ENCODE peak calls at places on chromosome 14, in four cellular contexts. One of them, this sample, is unnamed.

GRCh38 chr14:37600880-37601741 is 5.7 kb downstream of the TTC6 start:
- DNase-seq in WTC11: no peak
- DNase-seq in GM12878: no peak
- DNase-seq in K562: no peak
- DNase-seq in this sample: no peak

GRCh38 chr14:53539489-53540126 is 386.5 kb upstream of the DDHD1 start:
- DNase-seq in WTC11: peak; percentile 90
- DNase-seq in GM12878: peak; percentile 41
- DNase-seq in K562: peak; percentile 12
- DNase-seq in this sample: peak; percentile 39

GRCh38 chr14:75711134-75711795 is 50.2 kb downstream of the TTLL5 start:
- DNase-seq in WTC11: peak; percentile 36
- DNase-seq in GM12878: no peak
- DNase-seq in K562: peak; percentile 46
- DNase-seq in this sample: peak; percentile 34

GRCh38 chr14:89495718-89496117 is 78.7 kb upstream of the FOXN3 start:
- DNase-seq in WTC11: no peak
- DNase-seq in GM12878: no peak
- DNase-seq in K562: no peak
- DNase-seq in this sample: no peak

GRCh38 chr14:96126339-96126770 is 78.3 kb upstream of the BDKRB2 start:
- DNase-seq in WTC11: no peak
- DNase-seq in GM12878: peak; percentile 16
- DNase-seq in K562: no peak
- DNase-seq in this sample: no peak

GRCh38 chr14:23142826-23143225 is 23.8 kb upstream of the CEBPE start:
- DNase-seq in WTC11: no peak
- DNase-seq in GM12878: no peak
- DNase-seq in K562: no peak
- DNase-seq in this sample: no peak

GRCh38 chr14:78450945-78451344 is 280.8 kb downstream of the NRXN3 start:
- DNase-seq in WTC11: no peak
- DNase-seq in GM12878: no peak
- DNase-seq in K562: no peak
- DNase-seq in this sample: no peak

GRCh38 chr14:95490127-95490526 is 26.3 kb downstream of the SYNE3 start:
- DNase-seq in WTC11: no peak
- DNase-seq in GM12878: no peak
- DNase-seq in K562: no peak
- DNase-seq in this sample: no peak

GRCh38 chr14:95489163-95489887 is 27.1 kb downstream of the SYNE3 start:
- DNase-seq in WTC11: no peak
- DNase-seq in GM12878: no peak
- DNase-seq in K562: no peak
- DNase-seq in this sample: no peak

GRCh38 chr14:99752486-99753121 is 40.6 kb upstream of the EML1 start:
- DNase-seq in WTC11: no peak
- DNase-seq in GM12878: no peak
- DNase-seq in K562: no peak
- DNase-seq in this sample: no peak

GRCh38 chr14:68807148-68807600 is 14.3 kb upstream of the ZFP36L1 start:
- DNase-seq in WTC11: no peak
- DNase-seq in GM12878: no peak
- DNase-seq in K562: peak; percentile 56
- DNase-seq in this sample: peak; percentile 71

GRCh38 chr14:46325157-46325556 is 326.4 kb downstream of the RPL10L start:
- DNase-seq in WTC11: no peak
- DNase-seq in GM12878: no peak
- DNase-seq in K562: no peak
- DNase-seq in this sample: no peak

GRCh38 chr14:88798161-88798560 is 5.4 kb upstream of the EML5 start:
- DNase-seq in WTC11: no peak
- DNase-seq in GM12878: no peak
- DNase-seq in K562: no peak
- DNase-seq in this sample: no peak

GRCh38 chr14:88613552-88614010 is 50.7 kb downstream of the ZC3H14 start:
- DNase-seq in WTC11: no peak
- DNase-seq in GM12878: no peak
- DNase-seq in K562: no peak
- DNase-seq in this sample: no peak

GRCh38 chr14:71583246-71583645 is 349.0 kb upstream of the RGS6 start:
- DNase-seq in WTC11: no peak
- DNase-seq in GM12878: no peak
- DNase-seq in K562: no peak
- DNase-seq in this sample: no peak

GRCh38 chr14:89454971-89455370 is 37.9 kb upstream of the FOXN3 start:
- DNase-seq in WTC11: no peak
- DNase-seq in GM12878: no peak
- DNase-seq in K562: no peak
- DNase-seq in this sample: no peak

GRCh38 chr14:102949801-102950451 is 27.5 kb downstream of the AMN start:
- DNase-seq in WTC11: no peak
- DNase-seq in GM12878: no peak
- DNase-seq in K562: no peak
- DNase-seq in this sample: no peak

GRCh38 chr14:37969511-37969979 is 238.2 kb upstream of the SSTR1 start:
- DNase-seq in WTC11: no peak
- DNase-seq in GM12878: no peak
- DNase-seq in K562: no peak
- DNase-seq in this sample: no peak

GRCh38 chr14:69091695-69092094 is 61.2 kb downstream of the DCAF5 start:
- DNase-seq in WTC11: no peak
- DNase-seq in GM12878: no peak
- DNase-seq in K562: no peak
- DNase-seq in this sample: no peak

GRCh38 chr14:44453433-44454171 is 53.5 kb downstream of the FSCB start:
- DNase-seq in WTC11: no peak
- DNase-seq in GM12878: no peak
- DNase-seq in K562: no peak
- DNase-seq in this sample: no peak
- TF ChIP-seq USF1 in WTC11: no peak
- TF ChIP-seq USF1 in GM12878: no peak
- TF ChIP-seq USF1 in K562: no peak
- TF ChIP-seq USF1 in this sample: no peak

GRCh38 chr14:85058170-85058569 is 471.8 kb upstream of the FLRT2 start:
- DNase-seq in WTC11: no peak
- DNase-seq in GM12878: no peak
- DNase-seq in K562: no peak
- DNase-seq in this sample: no peak
- TF ChIP-seq USF1 in WTC11: no peak
- TF ChIP-seq USF1 in GM12878: no peak
- TF ChIP-seq USF1 in K562: no peak
- TF ChIP-seq USF1 in this sample: no peak

GRCh38 chr14:58751788-58752187 is 114.0 kb downstream of the DACT1 start:
- DNase-seq in WTC11: no peak
- DNase-seq in GM12878: no peak
- DNase-seq in K562: no peak
- DNase-seq in this sample: no peak

GRCh38 chr14:58750321-58751269 is 112.8 kb downstream of the DACT1 start:
- DNase-seq in WTC11: no peak
- DNase-seq in GM12878: no peak
- DNase-seq in K562: no peak
- DNase-seq in this sample: no peak

GRCh38 chr14:58747181-58747580 is 109.4 kb downstream of the DACT1 start:
- DNase-seq in WTC11: no peak
- DNase-seq in GM12878: no peak
- DNase-seq in K562: no peak
- DNase-seq in this sample: no peak

GRCh38 chr14:58746701-58747100 is 108.9 kb downstream of the DACT1 start:
- DNase-seq in WTC11: no peak
- DNase-seq in GM12878: no peak
- DNase-seq in K562: no peak
- DNase-seq in this sample: no peak

DNA sequence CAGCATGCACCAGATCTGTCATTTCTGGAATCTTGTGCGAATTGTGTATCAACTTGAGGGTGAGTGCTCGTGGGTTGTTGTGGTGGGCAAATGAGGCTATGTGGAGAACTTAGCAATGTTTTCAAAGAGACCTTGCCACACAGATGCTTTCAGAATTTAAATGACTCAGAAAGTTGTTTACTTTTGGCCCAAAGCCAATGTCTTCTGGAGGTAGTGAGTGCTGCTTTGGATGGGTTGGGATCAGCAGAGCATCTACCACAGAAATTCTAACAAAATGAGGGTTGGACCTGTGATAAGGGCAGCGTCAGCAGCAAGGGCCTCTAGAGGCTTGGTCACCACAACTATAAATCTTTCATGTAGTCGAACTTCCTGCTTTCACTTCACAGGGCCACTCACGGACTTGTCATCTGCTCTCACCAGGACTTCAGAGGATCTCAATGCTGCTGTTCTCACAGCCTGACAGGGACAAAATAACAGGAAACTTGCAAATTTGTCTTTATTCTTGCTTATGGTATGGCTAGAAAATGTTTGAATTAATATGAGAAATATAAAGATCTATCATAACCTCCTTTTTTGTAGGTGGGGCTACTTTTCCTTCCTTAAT is 111.4 kb downstream of the DACT1 start:
- DNase-seq in WTC11: no peak
- DNase-seq in GM12878: peak; percentile 86
- DNase-seq in K562: peak; percentile 58
- DNase-seq in this sample: no peak
- TF ChIP-seq USF1 in WTC11: no peak
- TF ChIP-seq USF1 in GM12878: no peak
- TF ChIP-seq USF1 in K562: no peak
- TF ChIP-seq USF1 in this sample: no peak

GRCh38 chr14:94138256-94138655 is 8.9 kb upstream of the IFI27L2 start:
- DNase-seq in WTC11: no peak
- DNase-seq in GM12878: no peak
- DNase-seq in K562: no peak
- DNase-seq in this sample: no peak
- TF ChIP-seq USF1 in WTC11: no peak
- TF ChIP-seq USF1 in GM12878: no peak
- TF ChIP-seq USF1 in K562: no peak
- TF ChIP-seq USF1 in this sample: no peak

This sample was measured in SK-N-SH.